ENCODE peak calls at places on chromosomes 6 and 20, in four cellular contexts. U is tibial artery; J is activated naive CD4-positive, alpha-beta T cell; I is SHP77. G is an unnamed sample.

GRCh38 chr6:113936093-113936934 is 34.6 kb downstream of the HDAC2 start:
- DNase-seq in U (no peak), I (peak; percentile 58), J (no peak), G (no peak)

GRCh38 chr6:104413767-104414166 is 446.0 kb downstream of the HACE1 start:
- DNase-seq in J (no peak), I (no peak), U (no peak), G (no peak)

GRCh38 chr6:12608016-12608860 is 108.3 kb upstream of the PHACTR1 start:
- DNase-seq in I (no peak), U (no peak), J (no peak), G (no peak)

GRCh38 chr6:136111831-136112230 is 138.3 kb downstream of the MTFR2 start:
- DNase-seq in U (no peak), J (no peak), I (no peak), G (no peak)

GRCh38 chr20:63254237-63254535 is at the start of gene NKAIN4:
- DNase-seq in U (no peak), I (no peak), J (no peak), G (no peak)

GRCh38 chr6:157558487-157559200 is 177.7 kb downstream of the ZDHHC14 start:
- DNase-seq in U (no peak), I (no peak), J (no peak), G (no peak)

GRCh38 chr6:22008248-22008836 is 288.5 kb downstream of the PRL start:
- DNase-seq in U (no peak), J (no peak), I (no peak), G (no peak)

GRCh38 chr6:15502451-15503345 is 160.1 kb downstream of the DTNBP1 start:
- DNase-seq in I (no peak), J (no peak), U (peak; percentile 53), G (peak; percentile 36)

GRCh38 chr20:61958773-61959172 is 106.9 kb downstream of the TAF4 start:
- DNase-seq in I (no peak), J (no peak), U (peak; percentile 43), G (no peak)

GRCh38 chr20:31606928-31607639 is 2.0 kb downstream of the ID1 start:
- DNase-seq in I (peak; percentile 72), J (no peak), U (no peak), G (peak; percentile 77)

GRCh38 chr6:136846046-136846445 is 23.7 kb downstream of the PEX7 start:
- DNase-seq in U (no peak), J (no peak), I (peak; percentile 12), G (no peak)

GRCh38 chr20:17419459-17419858 is 111.7 kb downstream of the BFSP1 start:
- DNase-seq in U (no peak), I (peak; percentile 66), J (no peak), G (no peak)

GRCh38 chr20:46801003-46801702 is 91.7 kb downstream of the SLC2A10 start:
- DNase-seq in U (no peak), I (no peak), J (no peak), G (no peak)

GRCh38 chr6:87832025-87832825 is 130.2 kb upstream of the AKIRIN2 start:
- DNase-seq in J (no peak), I (peak; percentile 7), U (no peak), G (peak; percentile 53)

GRCh38 chr6:92779758-92780157 is 639.6 kb downstream of the EPHA7 start:
- DNase-seq in I (no peak), U (no peak), J (no peak), G (no peak)

GRCh38 chr20:8205996-8206395 is 73.9 kb downstream of the PLCB1 start:
- DNase-seq in U (no peak), J (no peak), I (no peak), G (no peak)

GRCh38 chr20:48779435-48779834 is 48.4 kb downstream of the PREX1 start:
- DNase-seq in J (no peak), U (no peak), I (no peak), G (no peak)

GRCh38 chr6:46940433-46941226 is 18.9 kb upstream of the ADGRF5 start:
- DNase-seq in U (no peak), I (peak; percentile 14), J (no peak), G (no peak)

GRCh38 chr20:47540443-47541354 is 39.0 kb downstream of the NCOA3 start:
- DNase-seq in U (no peak), I (no peak), J (no peak), G (no peak)

GRCh38 chr20:38308047-38308438 is 4.1 kb downstream of the BPI start:
- DNase-seq in J (no peak), I (no peak), U (no peak), G (no peak)

GRCh38 chr6:3678946-3679345 is 72.6 kb downstream of the PXDC1 start:
- DNase-seq in I (no peak), J (no peak), U (no peak), G (no peak)

GRCh38 chr6:33851959-33852358 is 48.2 kb upstream of the MLN start:
- DNase-seq in I (no peak), U (no peak), J (no peak), G (no peak)

GRCh38 chr20:45467861-45468260 is 1.7 kb upstream of the WFDC2 start:
- DNase-seq in I (peak; percentile 28), U (no peak), J (no peak), G (no peak)

GRCh38 chr20:17571967-17572638 is 2.2 kb downstream of the DSTN start:
- DNase-seq in I (no peak), U (no peak), J (no peak), G (no peak)

GRCh38 chr6:14734416-14735340 is 511.2 kb upstream of the JARID2 start:
- DNase-seq in I (no peak), U (no peak), J (no peak), G (no peak)

GRCh38 chr20:1669304-1669703 is 11.7 kb upstream of the SIRPG start:
- DNase-seq in U (no peak), I (no peak), J (no peak), G (no peak)

GRCh38 chr6:71460933-71461332 is 172.3 kb downstream of the OGFRL1 start:
- DNase-seq in U (no peak), I (no peak), J (no peak), G (no peak)

GRCh38 chr6:27795697-27796494 is 116.3 kb downstream of the OR2B2 start:
- DNase-seq in J (no peak), I (peak; percentile 76), U (no peak), G (no peak)

GRCh38 chr20:49914310-49915117 is 815 bp downstream of the SPATA2 start:
- DNase-seq in U (peak; percentile 66), I (no peak), J (no peak), G (no peak)

GRCh38 chr20:56924976-56925695 is 296.0 kb downstream of the TFAP2C start:
- DNase-seq in I (no peak), U (peak; percentile 45), J (no peak), G (no peak)

GRCh38 chr6:117317261-117317660 is 51.9 kb downstream of the VGLL2 start:
- DNase-seq in J (no peak), U (no peak), I (peak; percentile 0), G (no peak)

G was measured in left lobe of liver.